ENCODE peak calls at places on chromosomes 13 and 19, in six cellular contexts. I is heart right ventricle, W is endothelial cell, F is BE2C, E is uterus, X is B cell. Z is an unnamed sample.

GRCh38 chr13:90951663-90952062 is 395.8 kb upstream of the MIR17HG start:
- DNase-seq in I (no peak), W (no peak), F (no peak), E (no peak), X (no peak), Z (no peak)

GRCh38 chr19:46821512-46822359 is 28.9 kb downstream of the AP2S1 start:
- DNase-seq in I (peak; percentile 42), W (no peak), F (no peak), E (no peak), X (peak; percentile 83), Z (no peak)

GRCh38 chr19:47776568-47776967 is 1.9 kb upstream of the SELENOW start:
- DNase-seq in I (no peak), W (peak; percentile 61), F (no peak), E (no peak), X (no peak), Z (no peak)

GRCh38 chr13:72953391-72953960 is 105.3 kb upstream of the KLF5 start:
- DNase-seq in I (no peak), W (no peak), F (no peak), E (no peak), X (no peak), Z (no peak)

GRCh38 chr19:1383311-1384084 is at the start of gene NDUFS7:
- DNase-seq in I (peak; percentile 88), W (peak; percentile 92), F (peak; percentile 92), E (peak; percentile 89), X (peak; percentile 96), Z (peak; percentile 94)

GRCh38 chr19:42284066-42284501 is 15.0 kb downstream of the CIC start:
- DNase-seq in I (peak; percentile 86), W (peak; percentile 54), F (peak; percentile 88), E (peak; percentile 77), X (peak; percentile 92), Z (peak; percentile 80)

GRCh38 chr13:41216160-41216559 is 21.8 kb upstream of the KBTBD7 start:
- DNase-seq in I (no peak), W (no peak), F (no peak), E (no peak), X (no peak), Z (no peak)

GRCh38 chr13:76620036-76620435 is 266.2 kb downstream of the KCTD12 start:
- DNase-seq in I (no peak), W (no peak), F (no peak), E (no peak), X (no peak), Z (no peak)

GRCh38 chr19:49333426-49334288 is 1.5 kb upstream of the CD37 start:
- DNase-seq in I (no peak), W (no peak), F (no peak), E (no peak), X (peak; percentile 92), Z (no peak)

GRCh38 chr13:84136582-84136981 is 254.3 kb upstream of the SLITRK1 start:
- DNase-seq in I (no peak), W (no peak), F (no peak), E (no peak), X (no peak), Z (no peak)

GRCh38 chr19:14544047-14544446 is 14.7 kb downstream of the TECR start:
- DNase-seq in I (no peak), W (no peak), F (no peak), E (no peak), X (no peak), Z (no peak)

GRCh38 chr13:110634558-110634957 is 19.2 kb downstream of the NAXD start:
- DNase-seq in I (no peak), W (no peak), F (no peak), E (no peak), X (no peak), Z (no peak)

GRCh38 chr19:49297403-49297802 is 27.6 kb downstream of the SLC6A16 start:
- DNase-seq in I (no peak), W (no peak), F (no peak), E (no peak), X (no peak), Z (no peak)

GRCh38 chr19:35329323-35329722 is 336 bp downstream of the CD22 start:
- DNase-seq in I (no peak), W (no peak), F (no peak), E (no peak), X (no peak), Z (no peak)

GRCh38 chr19:48230555-48231129 is 25.1 kb downstream of the CARD8 start:
- DNase-seq in I (no peak), W (no peak), F (no peak), E (no peak), X (no peak), Z (no peak)

GRCh38 chr13:112182831-112183543 is 116.0 kb downstream of the SOX1 start:
- DNase-seq in I (no peak), W (no peak), F (no peak), E (no peak), X (no peak), Z (no peak)

GRCh38 chr13:96898212-96898611 is 96.1 kb downstream of the OXGR1 start:
- DNase-seq in I (no peak), W (no peak), F (no peak), E (no peak), X (no peak), Z (no peak)

GRCh38 chr19:53432088-53432661 is 391 bp downstream of the ZNF761 start:
- DNase-seq in I (peak; percentile 33), W (peak; percentile 31), F (peak; percentile 21), E (no peak), X (no peak), Z (peak; percentile 48)

GRCh38 chr19:44943801-44944249 is 1.8 kb downstream of the APOC4 start:
- DNase-seq in I (peak; percentile 25), W (no peak), F (no peak), E (no peak), X (peak; percentile 65), Z (no peak)

DNA sequence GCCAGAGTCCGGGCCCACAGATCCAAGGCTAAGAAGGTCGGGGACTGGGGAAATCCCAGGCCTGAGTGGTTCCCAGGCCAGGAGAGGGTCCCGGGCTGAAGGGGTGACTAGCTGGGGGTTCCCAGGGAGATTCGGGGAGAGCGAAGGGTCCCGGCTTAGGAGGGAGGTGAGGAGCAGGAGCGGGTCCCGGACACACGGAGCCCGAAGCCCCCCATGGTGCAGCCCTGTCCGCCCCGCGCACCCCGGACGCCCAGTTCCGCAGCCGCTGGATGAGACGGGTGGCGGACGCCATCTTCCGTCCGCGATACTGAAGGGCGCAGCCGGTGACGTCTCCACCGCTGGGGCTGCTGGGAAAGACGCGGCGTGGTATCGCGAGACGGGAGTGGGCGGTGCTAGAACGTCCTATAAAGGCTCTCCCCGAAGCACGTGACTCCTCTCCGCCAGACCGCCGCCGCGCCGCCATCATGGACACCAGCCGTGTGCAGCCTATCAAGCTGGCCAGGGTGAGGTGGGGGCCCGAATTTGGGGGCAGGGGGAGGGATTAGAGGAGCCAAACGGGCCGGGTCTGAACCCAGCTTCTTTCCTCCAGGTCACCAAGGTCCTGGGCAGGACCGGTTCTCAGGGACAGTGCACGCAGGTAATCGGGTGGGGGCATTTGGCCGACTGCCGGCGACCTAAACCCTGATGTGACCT is at the start of the genes NDUFA7 and RPS28:
- DNase-seq in I (peak; percentile 98), W (peak; percentile 96), F (peak; percentile 96), E (peak; percentile 98), X (peak; percentile 98), Z (peak; percentile 98)
- TF ChIP-seq CTCF in I (peak; percentile 39), W (no peak), F (peak; percentile 11), E (peak; percentile 44), X (peak; percentile 41), Z (no peak)

DNA sequence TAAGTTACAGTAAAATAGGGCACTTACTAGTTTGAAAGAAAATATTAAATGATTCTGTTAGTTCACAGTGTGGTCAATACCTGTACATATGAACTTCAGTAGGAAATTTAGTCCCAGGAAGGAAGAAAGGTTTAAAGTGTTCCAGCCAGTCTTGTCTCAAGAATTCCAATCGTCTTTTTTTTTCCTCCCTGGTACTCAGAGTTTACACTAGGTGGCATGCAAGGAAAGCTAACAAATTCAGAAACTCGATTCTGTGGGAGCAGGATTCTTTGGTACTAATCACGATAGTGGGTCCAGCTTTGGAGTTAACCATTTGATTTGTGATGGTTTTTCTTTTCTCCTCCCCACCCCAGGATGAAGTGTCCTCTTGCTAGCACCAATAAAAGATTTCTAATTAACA is 43.6 kb downstream of the POLR1D start:
- DNase-seq in I (no peak), W (no peak), F (no peak), E (no peak), X (no peak), Z (no peak)
- TF ChIP-seq CTCF in I (peak; percentile 10), W (no peak), F (peak; percentile 42), E (no peak), X (no peak), Z (no peak)

GRCh38 chr13:25742220-25742619 is 309.6 kb downstream of the SHISA2 start:
- DNase-seq in I (no peak), W (no peak), F (no peak), E (no peak), X (no peak), Z (no peak)

GRCh38 chr13:25738797-25739196 is 313.0 kb downstream of the SHISA2 start:
- DNase-seq in I (no peak), W (no peak), F (no peak), E (no peak), X (no peak), Z (no peak)

GRCh38 chr13:25733696-25734435 is 317.9 kb downstream of the SHISA2 start:
- DNase-seq in I (no peak), W (no peak), F (no peak), E (no peak), X (no peak), Z (no peak)

GRCh38 chr13:25741796-25742195 is 310.0 kb downstream of the SHISA2 start:
- DNase-seq in I (no peak), W (no peak), F (no peak), E (no peak), X (no peak), Z (no peak)

DNA sequence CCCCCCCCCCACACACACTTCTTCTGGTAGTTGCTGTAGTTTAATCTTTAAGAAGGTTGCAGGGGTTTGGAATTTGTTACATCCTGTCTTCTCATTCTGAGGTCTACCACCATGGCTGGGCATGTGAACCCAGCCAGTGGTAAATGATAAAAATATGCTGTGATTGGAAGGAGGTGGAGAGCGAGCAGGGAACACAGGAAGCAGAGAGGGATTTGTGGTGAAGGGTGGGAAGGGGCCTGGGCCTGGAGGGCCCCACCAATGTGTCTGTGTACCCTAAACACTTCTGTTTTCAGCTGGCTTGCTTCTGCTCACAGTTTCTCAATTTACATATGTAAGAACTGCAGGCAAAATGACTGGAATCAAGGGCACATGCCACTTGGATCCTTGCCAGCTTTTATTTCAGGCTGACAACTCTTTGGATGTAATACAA is 313.5 kb downstream of the SHISA2 start:
- DNase-seq in I (no peak), W (no peak), F (no peak), E (no peak), X (no peak), Z (no peak)
- TF ChIP-seq CTCF in I (no peak), W (no peak), F (no peak), E (no peak), X (no peak), Z (no peak)

GRCh38 chr19:3452456-3453068 is 27.8 kb downstream of the SMIM24 start:
- DNase-seq in I (no peak), W (no peak), F (no peak), E (no peak), X (no peak), Z (no peak)

GRCh38 chr19:3444695-3445234 is 35.6 kb downstream of the SMIM24 start:
- DNase-seq in I (no peak), W (no peak), F (no peak), E (no peak), X (no peak), Z (no peak)

GRCh38 chr19:3451451-3451866 is 28.9 kb downstream of the SMIM24 start:
- DNase-seq in I (no peak), W (no peak), F (no peak), E (no peak), X (no peak), Z (no peak)

GRCh38 chr19:3450796-3451411 is 29.4 kb downstream of the SMIM24 start:
- DNase-seq in I (no peak), W (no peak), F (no peak), E (peak; percentile 93), X (no peak), Z (no peak)

GRCh38 chr19:3448616-3449334 is 31.6 kb downstream of the SMIM24 start:
- DNase-seq in I (no peak), W (no peak), F (no peak), E (no peak), X (no peak), Z (no peak)
- TF ChIP-seq CTCF in I (no peak), W (no peak), F (no peak), E (no peak), X (no peak), Z (no peak)

Z was measured in nephron progenitor cell.